ENCODE peak calls at places on chromosomes 1 and 21, in ten cellular contexts. G, O, T, V, Z, P, R, D, Y and I are unnamed samples.

GRCh38 chr1:77230051-77230450 is 10.8 kb upstream of the PIGK start:
- DNase-seq in G (peak), O (no peak), T (no peak), V (no peak), Z (no peak), P (peak), R (no peak), D (no peak), Y (no peak), I (no peak)

GRCh38 chr21:42057861-42058437 is 13.2 kb upstream of the UMODL1 start:
- DNase-seq in G (no peak), O (no peak), T (no peak), V (no peak), Z (no peak), P (no peak), R (no peak), D (no peak), Y (no peak), I (no peak)

GRCh38 chr1:86507935-86508582 is 38.8 kb upstream of the CLCA4 start:
- DNase-seq in G (peak), O (no peak), T (no peak), V (no peak), Z (no peak), P (no peak), R (peak), D (no peak), Y (no peak), I (peak)

GRCh38 chr1:159828916-159829634 is 2.4 kb downstream of the SLAMF8 start:
- DNase-seq in G (no peak), O (peak), T (no peak), V (peak), Z (peak), P (peak), R (peak), D (no peak), Y (no peak), I (peak)

GRCh38 chr1:202888204-202888506 is 794 bp downstream of the RABIF start:
- DNase-seq in G (peak), O (no peak), T (no peak), V (no peak), Z (no peak), P (no peak), R (no peak), D (no peak), Y (no peak), I (no peak)

GRCh38 chr1:6385673-6386191 is 7.8 kb downstream of the ACOT7 start:
- DNase-seq in G (peak), O (no peak), T (no peak), V (no peak), Z (no peak), P (peak), R (peak), D (no peak), Y (peak), I (no peak)

GRCh38 chr1:55808263-55808662 is 593.1 kb upstream of the USP24 start:
- DNase-seq in G (no peak), O (no peak), T (no peak), V (no peak), Z (no peak), P (no peak), R (no peak), D (no peak), Y (no peak), I (no peak)

GRCh38 chr1:220966874-220967631 is 87.8 kb downstream of the HLX start:
- DNase-seq in G (peak), O (no peak), T (no peak), V (no peak), Z (no peak), P (no peak), R (no peak), D (no peak), Y (no peak), I (peak)

GRCh38 chr1:5690878-5691277 is 301.3 kb downstream of the NPHP4 start:
- DNase-seq in G (no peak), O (no peak), T (no peak), V (no peak), Z (no peak), P (no peak), R (no peak), D (no peak), Y (no peak), I (no peak)

GRCh38 chr1:181127898-181128453 is 39.5 kb downstream of the IER5 start:
- DNase-seq in G (peak), O (no peak), T (no peak), V (no peak), Z (no peak), P (no peak), R (no peak), D (no peak), Y (no peak), I (no peak)

GRCh38 chr21:42539342-42539741 is 25.7 kb downstream of the SLC37A1 start:
- DNase-seq in G (no peak), O (no peak), T (no peak), V (no peak), Z (peak), P (no peak), R (peak), D (no peak), Y (no peak), I (no peak)

GRCh38 chr1:212124891-212125582 is 89.5 kb downstream of the DTL start:
- DNase-seq in G (peak), O (no peak), T (peak), V (no peak), Z (no peak), P (no peak), R (no peak), D (no peak), Y (no peak), I (no peak)

GRCh38 chr1:155499263-155499662 is 63.3 kb downstream of the ASH1L start:
- DNase-seq in G (peak), O (no peak), T (no peak), V (no peak), Z (no peak), P (no peak), R (no peak), D (no peak), Y (no peak), I (no peak)

GRCh38 chr1:52435650-52436049 is 31.2 kb downstream of the PRPF38A start:
- DNase-seq in G (no peak), O (no peak), T (no peak), V (no peak), Z (no peak), P (no peak), R (no peak), D (no peak), Y (no peak), I (no peak)

GRCh38 chr1:52432807-52433206 is 28.4 kb downstream of the PRPF38A start:
- DNase-seq in G (no peak), O (no peak), T (no peak), V (no peak), Z (no peak), P (no peak), R (no peak), D (no peak), Y (no peak), I (peak)

GRCh38 chr1:52436817-52437216 is 32.4 kb downstream of the PRPF38A start:
- DNase-seq in G (no peak), O (no peak), T (no peak), V (no peak), Z (no peak), P (no peak), R (no peak), D (no peak), Y (no peak), I (no peak)

DNA sequence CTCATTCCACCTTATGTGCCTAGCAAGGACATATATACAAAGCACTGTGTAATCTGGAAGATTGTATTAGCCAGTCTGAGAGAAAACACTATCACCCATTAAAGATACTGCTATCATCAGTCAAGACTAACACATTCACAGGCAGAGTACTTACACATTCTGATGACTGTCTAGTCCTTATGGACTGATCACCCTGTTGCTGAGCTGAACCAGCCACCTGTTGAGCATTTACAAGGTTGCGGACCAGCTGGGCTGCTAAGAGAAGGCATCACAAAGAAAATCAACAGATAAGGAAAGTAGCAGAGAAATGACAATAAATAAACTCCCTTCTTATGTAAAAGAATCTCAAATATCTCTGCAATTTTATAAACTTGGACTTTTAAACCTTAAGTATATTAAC is 30.8 kb downstream of the PRPF38A start:
- DNase-seq in G (no peak), O (no peak), T (no peak), V (no peak), Z (no peak), P (no peak), R (no peak), D (no peak), Y (no peak), I (no peak)
- TF ChIP-seq POLR2A in G (no peak), O (no peak), T (no peak), V (no peak), Z (no peak), P (no peak), R (no peak), D (no peak), Y (no peak), I (no peak)

GRCh38 chr1:51313961-51314777 is 16.2 kb downstream of the TTC39A start:
- DNase-seq in G (peak), O (no peak), T (no peak), V (no peak), Z (no peak), P (peak), R (peak), D (no peak), Y (no peak), I (no peak)
- TF ChIP-seq POLR2A in G (no peak), O (no peak), T (no peak), V (no peak), Z (peak), P (no peak), R (no peak), D (no peak), Y (no peak), I (no peak)

GRCh38 chr1:34529935-34530859 is 224.7 kb upstream of the GJB5 start:
- DNase-seq in G (no peak), O (no peak), T (no peak), V (no peak), Z (no peak), P (no peak), R (no peak), D (peak), Y (no peak), I (no peak)

DNA sequence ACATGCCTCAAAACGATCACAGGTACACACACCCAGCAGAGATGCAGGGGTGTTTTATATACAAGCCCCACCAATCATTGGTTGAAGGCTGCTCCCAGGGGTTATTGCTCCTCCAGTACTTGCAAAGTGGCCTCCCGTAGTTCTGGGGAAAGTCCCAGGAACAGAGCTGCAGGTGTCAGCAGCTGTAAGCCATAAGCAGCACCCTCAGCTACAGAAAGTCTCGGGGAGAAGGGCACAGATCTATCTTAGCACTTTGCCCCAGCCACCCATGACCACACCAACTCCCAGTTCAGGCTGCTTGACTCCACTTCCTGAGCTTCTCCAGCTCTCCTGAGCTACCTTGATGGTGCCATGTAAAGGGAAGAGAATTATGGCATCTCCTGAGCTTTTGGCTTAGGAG is 222.7 kb upstream of the GJB5 start:
- DNase-seq in G (no peak), O (no peak), T (no peak), V (no peak), Z (no peak), P (no peak), R (no peak), D (no peak), Y (no peak), I (no peak)
- TF ChIP-seq POLR2A in G (no peak), O (no peak), T (no peak), V (no peak), Z (no peak), P (no peak), R (no peak), D (no peak), Y (no peak), I (no peak)

DNA sequence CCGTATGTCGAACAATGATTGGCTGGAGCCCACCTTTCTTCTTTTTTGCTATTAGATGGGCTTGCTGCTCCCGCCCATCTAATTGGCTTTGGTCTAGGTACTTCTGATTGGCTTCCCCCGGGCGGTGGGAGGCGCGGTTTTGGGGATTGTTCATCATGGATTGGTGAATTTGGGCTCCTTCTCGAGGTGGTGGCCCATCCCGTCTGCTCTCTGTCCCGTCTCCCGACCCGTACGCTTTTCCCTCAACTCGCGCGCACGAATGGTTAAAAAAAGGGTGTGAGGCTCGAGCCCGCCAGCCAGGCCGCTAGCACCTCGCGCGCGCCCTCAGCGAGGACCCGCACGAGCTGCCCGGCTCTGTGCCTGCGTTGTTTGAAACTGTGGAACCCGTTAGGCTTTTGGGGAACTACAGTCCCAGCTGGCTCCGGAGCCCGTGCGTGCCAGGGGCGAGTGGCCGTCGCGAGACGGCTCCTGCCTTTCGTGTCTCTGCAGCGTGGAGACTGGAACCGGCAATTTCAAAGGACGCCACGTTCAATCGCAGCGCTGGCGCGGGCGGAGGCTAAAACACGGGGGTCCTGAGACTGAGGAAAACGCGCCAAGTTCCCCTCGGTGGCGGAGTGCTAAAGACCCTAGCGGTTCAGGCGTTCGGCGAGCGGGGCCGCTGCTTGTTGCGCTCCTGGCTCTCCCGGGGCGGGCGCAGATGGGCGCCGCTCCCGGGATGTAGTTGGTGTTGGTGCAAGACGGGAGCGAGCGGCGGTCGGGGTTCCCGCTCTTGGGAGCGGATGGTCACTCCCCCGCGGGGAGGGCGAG is at the start of gene USP1:
- DNase-seq in G (peak), O (peak), T (peak), V (peak), Z (peak), P (peak), R (peak), D (peak), Y (peak), I (peak)
- TF ChIP-seq POLR2A in G (peak), O (peak), T (peak), V (peak), Z (no peak), P (peak), R (peak), D (peak), Y (peak), I (peak)

GRCh38 chr1:24186993-24187790 is at the start of gene IFNLR1:
- DNase-seq in G (no peak), O (peak), T (no peak), V (no peak), Z (peak), P (peak), R (peak), D (peak), Y (no peak), I (no peak)
- TF ChIP-seq POLR2A in G (no peak), O (no peak), T (peak), V (no peak), Z (peak), P (no peak), R (no peak), D (no peak), Y (no peak), I (no peak)

GRCh38 chr1:168088511-168089325 is 48.0 kb downstream of the GPR161 start:
- DNase-seq in G (peak), O (no peak), T (no peak), V (no peak), Z (no peak), P (no peak), R (no peak), D (no peak), Y (no peak), I (no peak)

GRCh38 chr1:168089326-168089978 is 47.3 kb downstream of the GPR161 start:
- DNase-seq in G (no peak), O (no peak), T (no peak), V (no peak), Z (no peak), P (no peak), R (no peak), D (no peak), Y (no peak), I (no peak)

GRCh38 chr1:168091063-168091462 is 45.7 kb downstream of the GPR161 start:
- DNase-seq in G (no peak), O (no peak), T (no peak), V (no peak), Z (no peak), P (no peak), R (no peak), D (no peak), Y (no peak), I (no peak)

GRCh38 chr1:168090395-168090794 is 46.3 kb downstream of the GPR161 start:
- DNase-seq in G (no peak), O (no peak), T (no peak), V (no peak), Z (no peak), P (no peak), R (no peak), D (no peak), Y (no peak), I (no peak)

DNA sequence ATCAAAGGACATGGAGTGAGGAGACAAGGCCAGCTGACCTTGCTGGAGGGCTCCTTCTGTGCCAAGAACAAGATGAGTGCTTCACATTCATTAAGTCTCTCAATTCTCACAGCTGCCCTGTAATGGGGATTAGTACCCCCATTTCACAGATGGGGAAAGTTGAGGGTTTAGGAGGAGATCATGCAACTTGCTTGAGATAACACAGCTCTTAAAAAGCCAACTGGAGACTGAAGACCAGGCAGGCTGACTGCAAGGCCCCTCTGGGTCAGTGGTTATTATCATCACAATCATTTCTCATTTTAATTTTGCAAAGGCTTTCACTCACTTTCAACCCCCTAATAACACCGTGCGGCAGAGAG is 46.8 kb downstream of the GPR161 start:
- DNase-seq in G (no peak), O (no peak), T (no peak), V (no peak), Z (no peak), P (no peak), R (no peak), D (no peak), Y (no peak), I (no peak)
- TF ChIP-seq POLR2A in G (no peak), O (no peak), T (no peak), V (no peak), Z (no peak), P (no peak), R (no peak), D (no peak), Y (no peak), I (no peak)

GRCh38 chr1:156816561-156817328 is at the start of gene SH2D2A:
- DNase-seq in G (peak), O (peak), T (peak), V (no peak), Z (no peak), P (no peak), R (peak), D (no peak), Y (no peak), I (peak)
- TF ChIP-seq POLR2A in G (no peak), O (no peak), T (peak), V (no peak), Z (peak), P (no peak), R (no peak), D (no peak), Y (no peak), I (peak)

DNA sequence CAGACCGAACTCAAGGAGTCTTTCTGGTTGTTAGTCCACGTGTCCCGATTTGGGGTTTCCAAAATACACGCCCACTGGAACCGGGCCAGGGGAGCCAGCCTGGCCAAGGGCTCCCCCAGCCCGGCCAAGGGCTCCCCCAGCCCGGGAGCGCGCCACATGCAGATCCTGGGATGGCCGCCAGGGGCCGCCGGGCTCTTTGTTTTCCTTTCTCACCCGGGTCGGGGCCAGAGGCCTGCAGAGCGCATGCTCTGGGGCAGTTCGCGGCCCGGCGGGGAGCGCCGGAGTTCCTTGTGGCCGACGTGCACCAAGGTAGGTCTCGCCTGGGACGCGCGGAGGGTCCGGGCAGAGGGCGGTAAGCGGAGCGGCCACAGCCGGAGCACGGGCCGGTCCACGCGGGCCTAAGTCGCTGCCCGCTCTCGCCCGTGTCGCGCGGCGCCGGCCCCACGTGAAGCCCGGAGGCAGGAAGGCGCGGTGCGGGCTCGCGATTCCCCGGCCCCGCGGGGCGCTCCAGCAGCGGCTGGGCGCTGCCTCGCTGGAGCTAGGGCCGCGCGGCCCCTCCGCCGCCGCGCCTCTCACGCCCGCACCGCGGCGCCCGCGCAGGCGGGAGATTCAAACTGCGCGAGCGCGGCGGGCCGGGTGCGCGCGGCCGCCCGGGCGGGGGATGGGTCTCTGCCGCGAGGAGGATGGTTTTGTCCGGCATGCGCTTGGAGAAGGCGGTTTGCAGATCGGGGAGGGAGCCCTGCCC is 12.3 kb downstream of the RCC1 start:
- DNase-seq in G (peak), O (peak), T (peak), V (peak), Z (peak), P (peak), R (peak), D (peak), Y (peak), I (peak)
- TF ChIP-seq POLR2A in G (no peak), O (peak), T (peak), V (peak), Z (peak), P (peak), R (peak), D (peak), Y (peak), I (peak)

GRCh38 chr1:16617101-16617727 is 3.9 kb upstream of the NBPF1 start:
- DNase-seq in G (no peak), O (no peak), T (no peak), V (peak), Z (peak), P (no peak), R (peak), D (peak), Y (no peak), I (no peak)

GRCh38 chr1:16613185-16614147 is at the start of gene NBPF1:
- DNase-seq in G (peak), O (peak), T (peak), V (peak), Z (peak), P (peak), R (peak), D (peak), Y (peak), I (peak)

GRCh38 chr1:16617778-16618580 is 4.6 kb upstream of the NBPF1 start:
- DNase-seq in G (no peak), O (no peak), T (no peak), V (no peak), Z (no peak), P (no peak), R (no peak), D (no peak), Y (no peak), I (no peak)

GRCh38 chr1:16614361-16615252 is 1.2 kb upstream of the NBPF1 start:
- DNase-seq in G (no peak), O (no peak), T (no peak), V (no peak), Z (peak), P (no peak), R (peak), D (no peak), Y (no peak), I (no peak)

GRCh38 chr1:16615253-16616252 is 2.2 kb upstream of the NBPF1 start:
- DNase-seq in G (no peak), O (no peak), T (no peak), V (no peak), Z (peak), P (no peak), R (peak), D (no peak), Y (no peak), I (peak)
- TF ChIP-seq POLR2A in G (no peak), O (no peak), T (no peak), V (no peak), Z (no peak), P (no peak), R (no peak), D (peak), Y (no peak), I (no peak)